ENCODE peak calls at places on chromosomes 3 and 15, in seven cellular contexts. One of them, this sample, is unnamed.

GRCh38 chr3:152508705-152509104 is 240.0 kb downstream of the MBNL1 start:
- DNase-seq in ascending aorta: no peak
- DNase-seq in lung: no peak
- DNase-seq in cardiac fibroblast: peak
- DNase-seq in fibroblast of mammary gland: peak
- DNase-seq in pancreas: no peak
- DNase-seq in brain microvascular endothelial cell: no peak
- DNase-seq in this sample: no peak

GRCh38 chr3:136277115-136277514 is 27.0 kb downstream of the PCCB start:
- DNase-seq in ascending aorta: no peak
- DNase-seq in lung: no peak
- DNase-seq in cardiac fibroblast: no peak
- DNase-seq in fibroblast of mammary gland: no peak
- DNase-seq in pancreas: peak
- DNase-seq in brain microvascular endothelial cell: no peak
- DNase-seq in this sample: peak

GRCh38 chr15:78087944-78088772 is 4.2 kb upstream of the SH2D7 start:
- DNase-seq in ascending aorta: no peak
- DNase-seq in lung: no peak
- DNase-seq in cardiac fibroblast: peak
- DNase-seq in fibroblast of mammary gland: no peak
- DNase-seq in pancreas: no peak
- DNase-seq in brain microvascular endothelial cell: no peak
- DNase-seq in this sample: no peak

GRCh38 chr3:107217161-107217560 is 160.1 kb upstream of the CCDC54 start:
- DNase-seq in ascending aorta: no peak
- DNase-seq in lung: no peak
- DNase-seq in cardiac fibroblast: peak
- DNase-seq in fibroblast of mammary gland: peak
- DNase-seq in pancreas: no peak
- DNase-seq in brain microvascular endothelial cell: peak
- DNase-seq in this sample: no peak

GRCh38 chr3:171481011-171481410 is 20.8 kb upstream of the TNIK start:
- DNase-seq in ascending aorta: no peak
- DNase-seq in lung: no peak
- DNase-seq in cardiac fibroblast: no peak
- DNase-seq in fibroblast of mammary gland: no peak
- DNase-seq in pancreas: no peak
- DNase-seq in brain microvascular endothelial cell: no peak
- DNase-seq in this sample: no peak

GRCh38 chr3:113148814-113149213 is 62.5 kb upstream of the BOC start:
- DNase-seq in ascending aorta: no peak
- DNase-seq in lung: no peak
- DNase-seq in cardiac fibroblast: no peak
- DNase-seq in fibroblast of mammary gland: no peak
- DNase-seq in pancreas: no peak
- DNase-seq in brain microvascular endothelial cell: no peak
- DNase-seq in this sample: no peak

GRCh38 chr3:72152551-72153476 is 367.9 kb upstream of the PROK2 start:
- DNase-seq in ascending aorta: peak
- DNase-seq in lung: peak
- DNase-seq in cardiac fibroblast: peak
- DNase-seq in fibroblast of mammary gland: peak
- DNase-seq in pancreas: peak
- DNase-seq in brain microvascular endothelial cell: peak
- DNase-seq in this sample: peak

GRCh38 chr15:63605816-63606215 is 8.6 kb downstream of the FBXL22 start:
- DNase-seq in ascending aorta: no peak
- DNase-seq in lung: no peak
- DNase-seq in cardiac fibroblast: peak
- DNase-seq in fibroblast of mammary gland: no peak
- DNase-seq in pancreas: no peak
- DNase-seq in brain microvascular endothelial cell: no peak
- DNase-seq in this sample: no peak

GRCh38 chr15:53310709-53311108 is 448.8 kb downstream of the WDR72 start:
- DNase-seq in ascending aorta: no peak
- DNase-seq in lung: no peak
- DNase-seq in cardiac fibroblast: no peak
- DNase-seq in fibroblast of mammary gland: no peak
- DNase-seq in pancreas: no peak
- DNase-seq in brain microvascular endothelial cell: no peak
- DNase-seq in this sample: no peak

GRCh38 chr3:133958071-133958806 is 62.6 kb upstream of the RAB6B start:
- DNase-seq in ascending aorta: no peak
- DNase-seq in lung: no peak
- DNase-seq in cardiac fibroblast: no peak
- DNase-seq in fibroblast of mammary gland: no peak
- DNase-seq in pancreas: peak
- DNase-seq in brain microvascular endothelial cell: no peak
- DNase-seq in this sample: no peak

GRCh38 chr15:62241135-62241770 is 76.2 kb upstream of the C2CD4B start:
- DNase-seq in ascending aorta: peak
- DNase-seq in lung: no peak
- DNase-seq in cardiac fibroblast: peak
- DNase-seq in fibroblast of mammary gland: peak
- DNase-seq in pancreas: no peak
- DNase-seq in brain microvascular endothelial cell: peak
- DNase-seq in this sample: no peak

GRCh38 chr3:976021-976420 is 116.8 kb upstream of the CNTN6 start:
- DNase-seq in ascending aorta: no peak
- DNase-seq in lung: no peak
- DNase-seq in cardiac fibroblast: peak
- DNase-seq in fibroblast of mammary gland: no peak
- DNase-seq in pancreas: no peak
- DNase-seq in brain microvascular endothelial cell: no peak
- DNase-seq in this sample: no peak

GRCh38 chr3:79461129-79461792 is 306.5 kb downstream of the ROBO1 start:
- DNase-seq in ascending aorta: no peak
- DNase-seq in lung: no peak
- DNase-seq in cardiac fibroblast: no peak
- DNase-seq in fibroblast of mammary gland: no peak
- DNase-seq in pancreas: no peak
- DNase-seq in brain microvascular endothelial cell: no peak
- DNase-seq in this sample: no peak

GRCh38 chr15:77892335-77892734 is 185.2 kb downstream of the TBC1D2B start:
- DNase-seq in ascending aorta: no peak
- DNase-seq in lung: no peak
- DNase-seq in cardiac fibroblast: no peak
- DNase-seq in fibroblast of mammary gland: no peak
- DNase-seq in pancreas: no peak
- DNase-seq in brain microvascular endothelial cell: no peak
- DNase-seq in this sample: no peak

GRCh38 chr15:35067501-35068347 is 17.4 kb downstream of the NANOGP8 start:
- DNase-seq in ascending aorta: no peak
- DNase-seq in lung: no peak
- DNase-seq in cardiac fibroblast: no peak
- DNase-seq in fibroblast of mammary gland: peak
- DNase-seq in pancreas: no peak
- DNase-seq in brain microvascular endothelial cell: no peak
- DNase-seq in this sample: no peak

GRCh38 chr3:158562674-158563073 is 8.3 kb upstream of the MLF1 start:
- DNase-seq in ascending aorta: no peak
- DNase-seq in lung: no peak
- DNase-seq in cardiac fibroblast: no peak
- DNase-seq in fibroblast of mammary gland: no peak
- DNase-seq in pancreas: no peak
- DNase-seq in brain microvascular endothelial cell: no peak
- DNase-seq in this sample: no peak

DNA sequence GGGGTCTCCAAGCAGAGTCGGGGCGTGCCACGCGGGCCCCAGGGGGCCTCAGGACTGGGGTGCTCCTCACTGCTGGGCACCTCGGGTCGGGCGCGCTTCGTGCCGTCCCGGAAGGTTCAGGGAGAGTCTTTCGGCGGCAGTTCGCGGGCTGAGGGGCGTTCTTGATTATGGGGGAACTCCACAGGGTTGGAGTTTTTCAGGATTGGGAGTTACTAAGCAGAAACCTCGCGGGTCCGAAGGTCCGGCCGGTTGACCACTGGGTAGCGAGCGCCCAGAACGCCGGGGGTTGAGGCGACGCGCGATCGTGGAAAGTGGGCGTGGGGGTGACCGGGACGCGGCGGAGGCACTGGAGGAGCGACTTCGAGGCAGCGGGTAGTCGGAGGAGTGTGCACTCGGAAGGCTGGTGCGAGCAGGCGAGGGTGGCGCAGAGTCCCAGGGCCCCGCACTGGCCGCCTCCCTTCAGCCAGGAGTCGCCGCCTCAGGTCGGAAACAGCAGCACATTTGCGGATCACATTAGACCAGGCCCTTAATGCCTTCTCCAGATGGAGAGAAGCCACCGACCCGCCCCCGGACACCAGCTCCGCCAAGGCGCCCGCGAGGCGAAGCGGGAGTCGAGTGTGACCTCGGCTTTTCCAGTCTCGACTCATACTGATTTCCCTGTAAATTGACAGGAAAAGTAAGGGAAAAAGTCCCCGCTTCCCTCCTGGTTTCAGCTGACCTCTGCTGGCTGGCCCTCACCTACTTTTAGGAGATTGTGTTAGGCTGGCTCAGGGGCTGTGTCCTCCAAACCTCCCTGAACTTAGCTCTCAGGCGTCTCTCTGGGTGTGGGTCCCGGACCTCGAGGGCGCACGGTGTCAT is 685 bp downstream of the ADAMTSL3 start:
- DNase-seq in ascending aorta: peak
- DNase-seq in lung: no peak
- DNase-seq in cardiac fibroblast: no peak
- DNase-seq in fibroblast of mammary gland: peak
- DNase-seq in pancreas: peak
- DNase-seq in brain microvascular endothelial cell: no peak
- DNase-seq in this sample: no peak
- H3K4me3 ChIP-seq in ascending aorta: peak
- H3K4me3 ChIP-seq in lung: peak
- H3K4me3 ChIP-seq in cardiac fibroblast: peak
- H3K4me3 ChIP-seq in fibroblast of mammary gland: no peak
- H3K4me3 ChIP-seq in pancreas: peak
- H3K4me3 ChIP-seq in brain microvascular endothelial cell: no peak
- H3K4me3 ChIP-seq in this sample: no peak

GRCh38 chr3:185069583-185070030 is 83.3 kb downstream of the C3orf70 start:
- DNase-seq in ascending aorta: no peak
- DNase-seq in lung: no peak
- DNase-seq in cardiac fibroblast: no peak
- DNase-seq in fibroblast of mammary gland: no peak
- DNase-seq in pancreas: no peak
- DNase-seq in brain microvascular endothelial cell: no peak
- DNase-seq in this sample: no peak
- TF ChIP-seq CTCF in ascending aorta: no peak
- TF ChIP-seq CTCF in lung: no peak
- TF ChIP-seq CTCF in cardiac fibroblast: no peak
- TF ChIP-seq CTCF in fibroblast of mammary gland: no peak
- TF ChIP-seq CTCF in pancreas: no peak
- TF ChIP-seq CTCF in brain microvascular endothelial cell: peak
- TF ChIP-seq CTCF in this sample: no peak

GRCh38 chr15:41331281-41331680 is 1.1 kb downstream of the OIP5 start:
- DNase-seq in ascending aorta: no peak
- DNase-seq in lung: no peak
- DNase-seq in cardiac fibroblast: no peak
- DNase-seq in fibroblast of mammary gland: no peak
- DNase-seq in pancreas: no peak
- DNase-seq in brain microvascular endothelial cell: no peak
- DNase-seq in this sample: no peak
- H3K4me3 ChIP-seq in ascending aorta: peak
- H3K4me3 ChIP-seq in lung: no peak
- H3K4me3 ChIP-seq in cardiac fibroblast: peak
- H3K4me3 ChIP-seq in fibroblast of mammary gland: peak
- H3K4me3 ChIP-seq in pancreas: no peak
- H3K4me3 ChIP-seq in brain microvascular endothelial cell: no peak
- H3K4me3 ChIP-seq in this sample: peak

GRCh38 chr3:150238995-150239612 is 169.0 kb upstream of the TSC22D2 start:
- DNase-seq in ascending aorta: no peak
- DNase-seq in lung: no peak
- DNase-seq in cardiac fibroblast: no peak
- DNase-seq in fibroblast of mammary gland: no peak
- DNase-seq in pancreas: peak
- DNase-seq in brain microvascular endothelial cell: no peak
- DNase-seq in this sample: peak
- TF ChIP-seq CTCF in ascending aorta: peak
- TF ChIP-seq CTCF in lung: no peak
- TF ChIP-seq CTCF in cardiac fibroblast: peak
- TF ChIP-seq CTCF in fibroblast of mammary gland: peak
- TF ChIP-seq CTCF in pancreas: peak
- TF ChIP-seq CTCF in brain microvascular endothelial cell: peak
- TF ChIP-seq CTCF in this sample: peak